ENCODE peak calls at places on chromosome 5, in seven cellular contexts. D, G, J, B, K, V and S are unnamed samples.

GRCh38 chr5:135813758-135814157 is 20.7 kb upstream of the SLC25A48 start:
- DNase-seq in D (no peak), G (no peak), J (no peak), B (no peak), K (no peak), V (no peak), S (no peak)

GRCh38 chr5:158744226-158744625 is 355.5 kb downstream of the EBF1 start:
- DNase-seq in D (no peak), G (no peak), J (no peak), B (no peak), K (no peak), V (no peak), S (no peak)

GRCh38 chr5:154403776-154404387 is 41.9 kb upstream of the SAP30L start:
- DNase-seq in D (no peak), G (no peak), J (no peak), B (peak), K (no peak), V (no peak), S (no peak)

GRCh38 chr5:122726990-122727616 is 47.8 kb upstream of the SNX2 start:
- DNase-seq in D (no peak), G (no peak), J (no peak), B (no peak), K (no peak), V (no peak), S (no peak)

GRCh38 chr5:138953370-138954256 is 78.5 kb upstream of the LRRTM2 start:
- DNase-seq in D (no peak), G (peak), J (no peak), B (peak), K (peak), V (no peak), S (no peak)

GRCh38 chr5:133354323-133355161 is 257.8 kb downstream of the FSTL4 start:
- DNase-seq in D (no peak), G (no peak), J (no peak), B (no peak), K (no peak), V (no peak), S (no peak)

GRCh38 chr5:7878381-7878873 is 9.5 kb downstream of the MTRR start:
- DNase-seq in D (no peak), G (no peak), J (no peak), B (no peak), K (no peak), V (no peak), S (no peak)

GRCh38 chr5:33367396-33367795 is 73.4 kb upstream of the TARS1 start:
- DNase-seq in D (no peak), G (no peak), J (no peak), B (no peak), K (no peak), V (no peak), S (no peak)

GRCh38 chr5:65144136-65144871 is 337.4 kb downstream of the ADAMTS6 start:
- DNase-seq in D (no peak), G (no peak), J (no peak), B (no peak), K (no peak), V (no peak), S (no peak)

GRCh38 chr5:78706825-78707224 is 58.3 kb upstream of the LHFPL2 start:
- DNase-seq in D (no peak), G (no peak), J (no peak), B (no peak), K (no peak), V (no peak), S (no peak)

GRCh38 chr5:76083555-76084495 is 642 bp downstream of the SV2C start:
- DNase-seq in D (no peak), G (no peak), J (no peak), B (peak), K (no peak), V (no peak), S (no peak)

GRCh38 chr5:21810737-21811316 is 1042.3 kb downstream of the CDH12 start:
- DNase-seq in D (no peak), G (peak), J (no peak), B (no peak), K (no peak), V (no peak), S (no peak)

GRCh38 chr5:66246621-66247020 is 102.5 kb downstream of the SREK1 start:
- DNase-seq in D (no peak), G (no peak), J (no peak), B (no peak), K (no peak), V (no peak), S (no peak)

GRCh38 chr5:149747141-149747832 is 17.2 kb downstream of the PPARGC1B start:
- DNase-seq in D (no peak), G (no peak), J (no peak), B (no peak), K (peak), V (no peak), S (no peak)

GRCh38 chr5:124027441-124027840 is 515.5 kb downstream of the CSNK1G3 start:
- DNase-seq in D (no peak), G (no peak), J (no peak), B (no peak), K (no peak), V (no peak), S (no peak)

GRCh38 chr5:137921931-137922330 is 32.7 kb downstream of the PKD2L2 start:
- DNase-seq in D (no peak), G (no peak), J (no peak), B (no peak), K (no peak), V (no peak), S (no peak)

GRCh38 chr5:15798006-15798405 is 298.0 kb downstream of the FBXL7 start:
- DNase-seq in D (no peak), G (no peak), J (no peak), B (no peak), K (peak), V (no peak), S (no peak)

GRCh38 chr5:90134892-90135291 is 274.7 kb downstream of the CETN3 start:
- DNase-seq in D (no peak), G (no peak), J (no peak), B (no peak), K (peak), V (no peak), S (no peak)

GRCh38 chr5:54384356-54384933 is 71.1 kb upstream of the HSPB3 start:
- DNase-seq in D (no peak), G (no peak), J (no peak), B (no peak), K (no peak), V (no peak), S (no peak)

GRCh38 chr5:112379541-112380325 is 39.3 kb downstream of the EPB41L4A start:
- DNase-seq in D (no peak), G (no peak), J (no peak), B (no peak), K (no peak), V (no peak), S (no peak)

GRCh38 chr5:152178350-152178699 is 226.8 kb downstream of the NMUR2 start:
- DNase-seq in D (no peak), G (no peak), J (no peak), B (no peak), K (no peak), V (no peak), S (no peak)

GRCh38 chr5:97121848-97122247 is 20.6 kb downstream of the LIX1 start:
- DNase-seq in D (no peak), G (no peak), J (no peak), B (no peak), K (no peak), V (no peak), S (no peak)

GRCh38 chr5:122576266-122577016 is 198.4 kb upstream of the SNX2 start:
- DNase-seq in D (no peak), G (no peak), J (no peak), B (no peak), K (no peak), V (no peak), S (no peak)

GRCh38 chr5:135432113-135432512 is 15.0 kb downstream of the DCANP1 start:
- DNase-seq in D (no peak), G (no peak), J (no peak), B (peak), K (no peak), V (no peak), S (no peak)

GRCh38 chr5:132008961-132009680 is 2.3 kb downstream of the ACSL6 start:
- DNase-seq in D (no peak), G (no peak), J (no peak), B (no peak), K (no peak), V (no peak), S (no peak)

GRCh38 chr5:135435467-135436330 is 11.4 kb downstream of the DCANP1 start:
- DNase-seq in D (no peak), G (no peak), J (no peak), B (peak), K (no peak), V (no peak), S (no peak)

GRCh38 chr5:58816181-58816731 is 233.4 kb downstream of the RAB3C start:
- DNase-seq in D (no peak), G (no peak), J (no peak), B (no peak), K (no peak), V (no peak), S (no peak)